ENCODE peak calls at places on chromosomes 5 and 9, in four cellular contexts. C, E, A and Q are unnamed samples.

GRCh38 chr9:134243778-134244467 is 79.6 kb upstream of the RNU6ATAC start:
- DNase-seq in C (no peak), E (no peak), A (no peak), Q (no peak)

GRCh38 chr5:78361226-78361993 is 993 bp downstream of the SCAMP1 start:
- DNase-seq in E (peak; percentile 59), C (peak; percentile 51), A (peak; percentile 48), Q (no peak)

GRCh38 chr5:159022178-159022556 is 77.5 kb downstream of the EBF1 start:
- DNase-seq in C (no peak), E (no peak), A (peak; percentile 70), Q (no peak)

GRCh38 chr5:125584119-125584518 is 837.7 kb upstream of the ZNF608 start:
- DNase-seq in C (no peak), E (no peak), A (no peak), Q (no peak)

GRCh38 chr5:15601274-15601673 is 101.3 kb downstream of the FBXL7 start:
- DNase-seq in C (no peak), A (no peak), E (no peak), Q (no peak)

GRCh38 chr5:175750476-175751080 is 92.7 kb downstream of the HRH2 start:
- DNase-seq in A (peak; percentile 54), E (no peak), C (no peak), Q (no peak)

GRCh38 chr5:71013575-71013974 is 11.6 kb downstream of the NAIP start:
- DNase-seq in A (no peak), E (peak; percentile 43), C (no peak), Q (no peak)

GRCh38 chr5:27458318-27458717 is 419.9 kb upstream of the CDH9 start:
- DNase-seq in A (no peak), C (no peak), E (no peak), Q (no peak)

GRCh38 chr5:155103164-155103563 is 89.6 kb downstream of the KIF4B start:
- DNase-seq in E (no peak), A (peak; percentile 76), C (no peak), Q (no peak)

GRCh38 chr5:12357596-12357995 is 453.4 kb upstream of the CTNND2 start:
- DNase-seq in E (no peak), C (no peak), A (no peak), Q (no peak)

GRCh38 chr5:100731768-100732167 is 171.3 kb downstream of the ST8SIA4 start:
- DNase-seq in C (no peak), E (peak; percentile 2), A (no peak), Q (no peak)

GRCh38 chr9:70519912-70520724 is 105.7 kb upstream of the KLF9 start:
- DNase-seq in A (no peak), E (no peak), C (no peak), Q (no peak)

GRCh38 chr5:139867109-139867508 is 71.5 kb downstream of the PSD2 start:
- DNase-seq in E (no peak), A (no peak), C (no peak), Q (no peak)

GRCh38 chr5:100902406-100903035 is 561 bp downstream of the ST8SIA4 start:
- DNase-seq in E (peak; percentile 2), C (no peak), A (no peak), Q (no peak)

GRCh38 chr5:4563400-4563799 is 576.7 kb upstream of the ADAMTS16 start:
- DNase-seq in C (no peak), A (no peak), E (peak; percentile 7), Q (no peak)

GRCh38 chr5:75335952-75336624 is 932 bp upstream of the HMGCR start:
- DNase-seq in E (peak; percentile 64), C (peak; percentile 81), A (peak; percentile 73), Q (peak; percentile 73)

GRCh38 chr9:75979362-75979761 is 88.9 kb downstream of the PCSK5 start:
- DNase-seq in C (peak; percentile 18), A (no peak), E (peak; percentile 3), Q (no peak)

GRCh38 chr5:14171091-14171490 is 27.9 kb downstream of the TRIO start:
- DNase-seq in A (no peak), E (no peak), C (no peak), Q (no peak)

GRCh38 chr9:128099932-128100491 is 27.5 kb downstream of the PTGES2 start:
- DNase-seq in A (no peak), C (no peak), E (peak; percentile 55), Q (no peak)

GRCh38 chr5:151096001-151096373 is 15.2 kb upstream of the TNIP1 start:
- DNase-seq in A (no peak), E (no peak), C (no peak), Q (no peak)

GRCh38 chr9:113755433-113755832 is 120.7 kb upstream of the ZNF618 start:
- DNase-seq in E (no peak), C (no peak), A (no peak), Q (no peak)

GRCh38 chr5:8912106-8912505 is 633.8 kb downstream of the SEMA5A start:
- DNase-seq in A (no peak), E (no peak), C (no peak), Q (no peak)

GRCh38 chr5:176844706-176845391 is 34.5 kb downstream of the UNC5A start:
- DNase-seq in C (no peak), E (no peak), A (peak; percentile 89), Q (no peak)

GRCh38 chr5:68424799-68425537 is 209.4 kb downstream of the PIK3R1 start:
- DNase-seq in C (no peak), E (peak; percentile 65), A (no peak), Q (peak; percentile 13)

GRCh38 chr9:33923079-33923478 is 106.1 kb downstream of the UBE2R2 start:
- DNase-seq in E (no peak), A (no peak), C (no peak), Q (no peak)

GRCh38 chr5:77773734-77774280 is 2.3 kb downstream of the TBCA start:
- DNase-seq in A (no peak), C (no peak), E (no peak), Q (no peak)

GRCh38 chr5:1343315-1343751 is 1.6 kb downstream of the CLPTM1L start:
- DNase-seq in C (no peak), A (no peak), E (no peak), Q (no peak)

GRCh38 chr9:99471033-99471432 is 249.0 kb downstream of the SEC61B start:
- DNase-seq in C (no peak), E (no peak), A (no peak), Q (no peak)

GRCh38 chr9:132905726-132906125 is 27.0 kb downstream of the SPACA9 start:
- DNase-seq in C (no peak), A (no peak), E (no peak), Q (no peak)

GRCh38 chr5:74312746-74313145 is 327.8 kb downstream of the ENC1 start:
- DNase-seq in C (no peak), E (no peak), A (no peak), Q (no peak)

GRCh38 chr5:110258460-110258859 is 468.0 kb downstream of the TMEM232 start:
- DNase-seq in C (no peak), E (no peak), A (no peak), Q (no peak)

GRCh38 chr5:13866792-13867191 is 77.7 kb downstream of the DNAH5 start:
- DNase-seq in C (peak; percentile 21), A (no peak), E (peak; percentile 46), Q (no peak)

GRCh38 chr5:169029087-169029486 is 271.9 kb downstream of the SLIT3 start:
- DNase-seq in A (no peak), E (no peak), C (no peak), Q (no peak)

GRCh38 chr5:65817936-65818335 is 95.9 kb downstream of the NLN start:
- DNase-seq in E (no peak), A (no peak), C (no peak), Q (no peak)

GRCh38 chr5:173410459-173411233 is 82.4 kb upstream of the STC2 start:
- DNase-seq in A (no peak), C (no peak), E (no peak), Q (no peak)
- TF ChIP-seq ELF1 in A (no peak), C (no peak), E (no peak), Q (no peak)

GRCh38 chr9:90249094-90249493 is 393.5 kb downstream of the DIRAS2 start:
- DNase-seq in C (no peak), A (no peak), E (no peak), Q (no peak)
- TF ChIP-seq ELF1 in C (no peak), A (no peak), E (no peak), Q (no peak)

DNA sequence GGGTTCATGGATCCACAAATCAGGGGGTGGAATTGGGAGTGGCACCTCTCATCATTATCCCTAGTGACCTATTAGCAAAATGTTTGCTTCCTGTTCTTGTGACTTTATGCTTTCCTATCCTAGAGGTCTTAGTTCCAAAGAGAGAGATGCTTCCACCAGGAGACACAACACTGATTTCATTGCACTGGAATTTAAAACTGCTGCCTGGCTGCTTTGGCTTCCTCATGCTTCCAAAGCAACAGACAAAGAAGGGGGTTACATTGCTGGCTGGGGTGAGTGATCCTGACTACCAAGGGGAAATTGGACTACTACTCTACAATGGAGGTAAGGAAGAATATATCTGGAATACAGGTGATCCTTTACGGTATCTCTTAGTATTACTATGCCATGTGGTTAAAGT is 69.2 kb upstream of the SH3GL2 start:
- DNase-seq in C (no peak), A (no peak), E (no peak), Q (no peak)
- TF ChIP-seq ELF1 in C (no peak), A (no peak), E (no peak), Q (no peak)

DNA sequence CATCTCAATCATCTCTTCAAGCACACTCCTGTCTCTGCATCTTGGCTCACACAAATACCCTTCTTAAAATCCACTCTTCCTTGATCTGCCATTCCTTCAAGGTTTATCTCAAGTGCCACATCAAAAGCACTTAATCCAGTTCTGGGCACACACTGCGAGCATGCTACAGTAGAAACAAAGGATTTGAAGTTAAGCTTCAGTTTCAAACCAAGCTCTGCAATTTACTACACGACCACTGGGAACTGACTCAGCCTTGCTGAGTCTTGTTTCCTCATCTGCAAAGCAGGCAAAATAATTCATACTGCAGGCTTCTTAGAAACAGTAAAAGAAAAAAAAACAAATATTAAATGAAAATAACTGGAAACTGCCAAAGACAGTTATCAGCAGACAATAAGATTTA is 50.5 kb upstream of the CTNNAL1 start:
- DNase-seq in A (no peak), E (no peak), C (no peak), Q (peak; percentile 8)
- TF ChIP-seq ELF1 in A (no peak), E (no peak), C (no peak), Q (no peak)

GRCh38 chr5:39020465-39020864 is 53.7 kb downstream of the RICTOR start:
- DNase-seq in E (no peak), C (no peak), A (no peak), Q (no peak)
- TF ChIP-seq ELF1 in E (no peak), C (no peak), A (no peak), Q (no peak)

GRCh38 chr5:54091416-54092130 is 218.8 kb downstream of the ARL15 start:
- DNase-seq in E (no peak), C (no peak), A (no peak), Q (no peak)
- TF ChIP-seq ELF1 in E (no peak), C (no peak), A (no peak), Q (no peak)